ENCODE peak calls at places on chromosomes 16 and 17, in four cellular contexts. X is coronary artery, U is NCI-H2029 treated with DMSO at 0.1 percent for 48 hours, C is posterior cingulate gyrus. R is an unnamed sample.

GRCh38 chr17:75779987-75780889 is 4.4 kb upstream of the UNK start:
- DNase-seq in X (no peak), C (no peak), U (no peak), R (no peak)

GRCh38 chr17:54968954-54969400 is 412 bp downstream of the STXBP4 start:
- DNase-seq in C (peak; percentile 21), U (no peak), X (peak; percentile 80), R (peak; percentile 58)

GRCh38 chr16:65658339-65659275 is 536.7 kb upstream of the CDH11 start:
- DNase-seq in C (no peak), U (no peak), X (no peak), R (no peak)

GRCh38 chr17:76434870-76435269 is 18.1 kb downstream of the UBE2O start:
- DNase-seq in X (no peak), U (no peak), C (no peak), R (no peak)

GRCh38 chr17:4519361-4519788 is 20.7 kb downstream of the SPNS2 start:
- DNase-seq in C (no peak), X (no peak), U (no peak), R (peak; percentile 54)

GRCh38 chr16:72569677-72570076 is 397.7 kb upstream of the PMFBP1 start:
- DNase-seq in X (no peak), C (no peak), U (no peak), R (no peak)

GRCh38 chr17:66975614-66976378 is 11.3 kb downstream of the CACNG4 start:
- DNase-seq in C (no peak), X (no peak), U (no peak), R (no peak)

GRCh38 chr17:50944054-50944901 is 78.1 kb upstream of the TOB1 start:
- DNase-seq in U (no peak), C (no peak), X (peak; percentile 78), R (peak; percentile 79)

GRCh38 chr17:4719684-4720221 is 9.3 kb downstream of the ARRB2 start:
- DNase-seq in U (no peak), C (no peak), X (no peak), R (no peak)

GRCh38 chr16:55543470-55543869 is 23.0 kb upstream of the CAPNS2 start:
- DNase-seq in X (no peak), C (no peak), U (no peak), R (no peak)

R was measured in hypothalamus.